ENCODE peak calls at places on chromosomes 4 and X, in four cellular contexts. N is GM12878, T is HepG2, U is K562. Z is an unnamed sample.

GRCh38 chr4:164011791-164012190 is 517.3 kb downstream of the TMA16 start:
- DNase-seq in U (no peak), N (no peak), T (no peak), Z (no peak)

GRCh38 chrX:133415276-133416105 is at the start of gene GPC4:
- DNase-seq in N (no peak), U (no peak), T (no peak), Z (peak)

GRCh38 chr4:94274912-94275311 is 67.2 kb downstream of the SMARCAD1 start:
- DNase-seq in T (no peak), N (no peak), U (no peak), Z (no peak)

GRCh38 chr4:184958127-184958806 is 60.0 kb upstream of the HELT start:
- DNase-seq in U (no peak), N (no peak), T (no peak), Z (no peak)

GRCh38 chrX:104113237-104113965 is 1.1 kb downstream of the ZCCHC18 start:
- DNase-seq in T (peak), N (no peak), U (peak), Z (peak)

GRCh38 chr4:77193511-77194236 is 36.7 kb downstream of the CCNG2 start:
- DNase-seq in U (peak), T (no peak), N (peak), Z (no peak)

GRCh38 chr4:85147481-85148076 is 181.1 kb upstream of the WDFY3 start:
- DNase-seq in U (peak), N (peak), T (peak), Z (peak)

GRCh38 chrX:66489339-66489738 is 149.5 kb downstream of the EDA2R start:
- DNase-seq in U (peak), T (peak), N (no peak), Z (no peak)

GRCh38 chrX:153303276-153304262 is 18.0 kb downstream of the PNMA6F start:
- DNase-seq in T (no peak), U (no peak), N (no peak), Z (no peak)

GRCh38 chr4:6142935-6143602 is 57.3 kb downstream of the JAKMIP1 start:
- DNase-seq in N (no peak), U (no peak), T (no peak), Z (no peak)

GRCh38 chrX:36983831-36984230 is 24.3 kb upstream of the FAM47C start:
- DNase-seq in T (no peak), N (no peak), U (no peak), Z (no peak)

GRCh38 chr4:123064390-123064789 is 142.0 kb upstream of the NUDT6 start:
- DNase-seq in N (no peak), U (no peak), T (peak), Z (no peak)

GRCh38 chr4:139972305-139972704 is 181.7 kb downstream of the MAML3 start:
- DNase-seq in T (no peak), U (no peak), N (no peak), Z (no peak)

GRCh38 chrX:134537179-134537945 is 77.4 kb downstream of the HPRT1 start:
- DNase-seq in N (no peak), U (peak), T (peak), Z (no peak)

GRCh38 chr4:172983014-172983413 is 185.6 kb upstream of the GALNT7 start:
- DNase-seq in U (no peak), T (no peak), N (no peak), Z (no peak)

GRCh38 chr4:52100062-52100461 is 49.0 kb downstream of the SPATA18 start:
- DNase-seq in N (no peak), T (no peak), U (no peak), Z (no peak)

GRCh38 chr4:10635096-10635495 is 49.5 kb downstream of the CLNK start:
- DNase-seq in N (no peak), U (no peak), T (no peak), Z (no peak)

GRCh38 chr4:88985088-88985779 is 71.8 kb downstream of the FAM13A start:
- DNase-seq in T (no peak), N (no peak), U (no peak), Z (no peak)

GRCh38 chr4:15778742-15779231 is 659 bp downstream of the CD38 start:
- DNase-seq in U (no peak), T (no peak), N (no peak), Z (no peak)

GRCh38 chrX:1274786-1275185 is 6.2 kb downstream of the CSF2RA start:
- DNase-seq in T (no peak), U (no peak), N (no peak), Z (no peak)

GRCh38 chr4:52051213-52051614 is at the start of gene SPATA18:
- DNase-seq in U (no peak), T (no peak), N (no peak), Z (peak)

GRCh38 chr4:179164642-179165338 is 1722.6 kb upstream of the AGA start:
- DNase-seq in U (no peak), N (no peak), T (no peak), Z (no peak)

GRCh38 chr4:114081783-114082182 is 102.3 kb upstream of the ARSJ start:
- DNase-seq in T (no peak), N (no peak), U (no peak), Z (no peak)

GRCh38 chr4:114078636-114079035 is 99.2 kb upstream of the ARSJ start:
- DNase-seq in N (no peak), T (no peak), U (no peak), Z (no peak)

GRCh38 chr4:114082348-114082747 is 102.9 kb upstream of the ARSJ start:
- DNase-seq in N (no peak), U (no peak), T (no peak), Z (no peak)

GRCh38 chr4:114076865-114077264 is 97.4 kb upstream of the ARSJ start:
- DNase-seq in T (no peak), N (no peak), U (no peak), Z (no peak)

GRCh38 chr4:114077610-114078009 is 98.2 kb upstream of the ARSJ start:
- DNase-seq in T (no peak), N (no peak), U (no peak), Z (no peak)
- TF ChIP-seq FOXK2 in T (no peak), N (no peak), U (no peak), Z (no peak)

GRCh38 chr4:60223098-60223497 is 977.0 kb upstream of the ADGRL3 start:
- DNase-seq in T (no peak), N (no peak), U (no peak), Z (no peak)
- TF ChIP-seq FOXK2 in T (no peak), N (no peak), U (no peak), Z (no peak)

GRCh38 chrX:111649641-111650040 is 31.3 kb upstream of the ALG13 start:
- DNase-seq in N (no peak), T (no peak), U (no peak), Z (no peak)

GRCh38 chrX:111646515-111646914 is 34.5 kb upstream of the ALG13 start:
- DNase-seq in N (no peak), T (no peak), U (no peak), Z (no peak)

GRCh38 chrX:111645607-111646006 is 35.4 kb upstream of the ALG13 start:
- DNase-seq in N (no peak), U (no peak), T (no peak), Z (no peak)

GRCh38 chrX:111652719-111653118 is 28.3 kb upstream of the ALG13 start:
- DNase-seq in U (peak), T (no peak), N (no peak), Z (peak)

GRCh38 chrX:111648802-111649201 is 32.2 kb upstream of the ALG13 start:
- DNase-seq in U (no peak), T (no peak), N (no peak), Z (no peak)
- TF ChIP-seq FOXK2 in U (no peak), T (no peak), N (no peak), Z (no peak)

GRCh38 chr4:61380865-61381264 is 180.7 kb downstream of the ADGRL3 start:
- DNase-seq in T (no peak), N (no peak), U (no peak), Z (no peak)
- TF ChIP-seq FOXK2 in T (no peak), N (no peak), U (no peak), Z (no peak)

DNA sequence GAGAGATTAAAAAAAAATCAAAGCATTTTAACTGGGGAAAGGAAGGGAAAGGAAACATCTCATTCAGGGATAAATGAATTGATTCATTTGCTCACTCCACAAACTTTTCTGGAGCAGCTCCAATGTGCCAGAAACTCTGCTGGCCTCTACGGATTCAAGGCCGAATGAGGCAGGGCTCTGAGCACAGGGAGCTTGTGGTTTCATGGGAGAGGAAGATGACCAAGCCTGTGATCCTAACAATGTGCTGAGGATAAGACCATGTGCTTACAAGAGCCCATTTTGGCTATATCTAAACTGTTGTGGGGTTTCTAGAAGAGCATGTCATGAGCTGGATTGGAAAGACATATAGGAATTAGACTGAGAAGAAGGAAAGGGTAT is 137.5 kb downstream of the ZNF674 start:
- DNase-seq in N (no peak), T (no peak), U (no peak), Z (no peak)
- TF ChIP-seq FOXK2 in N (no peak), T (no peak), U (no peak), Z (no peak)

GRCh38 chr4:182142146-182143085 is 100.8 kb upstream of the TENM3 start:
- DNase-seq in N (no peak), U (no peak), T (no peak), Z (no peak)
- TF ChIP-seq FOXK2 in N (no peak), U (no peak), T (no peak), Z (no peak)

Z was measured in HEK293T.